ENCODE peak calls at places on chromosome 2, in seven cellular contexts. One of them, this sample, is unnamed. For H3K27me3, the result is how much of the 10 kb centered on the place peaks cover.

GRCh38 chr2:5693288-5694015 is 1.3 kb downstream of the SOX11 start:
- DNase-seq in HCT116: no peak
- DNase-seq in psoas muscle: no peak
- DNase-seq in fibroblast of lung: peak
- DNase-seq in heart left ventricle: no peak
- DNase-seq in uterus: no peak
- DNase-seq in H9: peak
- DNase-seq in this sample: no peak

GRCh38 chr2:220442012-220442411 is 814.6 kb downstream of the SLC4A3 start:
- DNase-seq in H9: no peak
- DNase-seq in heart left ventricle: no peak
- DNase-seq in HCT116: no peak
- DNase-seq in uterus: no peak
- DNase-seq in fibroblast of lung: no peak
- DNase-seq in psoas muscle: no peak
- DNase-seq in this sample: no peak

GRCh38 chr2:149598014-149598395 is 10.4 kb upstream of the MMADHC start:
- DNase-seq in heart left ventricle: no peak
- DNase-seq in H9: no peak
- DNase-seq in HCT116: no peak
- DNase-seq in psoas muscle: no peak
- DNase-seq in uterus: no peak
- DNase-seq in fibroblast of lung: no peak
- DNase-seq in this sample: no peak

GRCh38 chr2:71608441-71608840 is 155.1 kb downstream of the DYSF start:
- DNase-seq in uterus: peak
- DNase-seq in H9: peak
- DNase-seq in fibroblast of lung: no peak
- DNase-seq in heart left ventricle: peak
- DNase-seq in HCT116: no peak
- DNase-seq in psoas muscle: peak
- DNase-seq in this sample: no peak

GRCh38 chr2:47559079-47559684 is 156.2 kb downstream of the MSH2 start:
- DNase-seq in fibroblast of lung: no peak
- DNase-seq in psoas muscle: no peak
- DNase-seq in H9: no peak
- DNase-seq in uterus: no peak
- DNase-seq in HCT116: no peak
- DNase-seq in heart left ventricle: no peak
- DNase-seq in this sample: no peak

GRCh38 chr2:37501121-37501520 is 156.7 kb downstream of the QPCT start:
- DNase-seq in HCT116: no peak
- DNase-seq in heart left ventricle: no peak
- DNase-seq in psoas muscle: no peak
- DNase-seq in uterus: no peak
- DNase-seq in fibroblast of lung: no peak
- DNase-seq in H9: no peak
- DNase-seq in this sample: no peak

GRCh38 chr2:150729495-150729955 is 242.1 kb upstream of the RND3 start:
- DNase-seq in psoas muscle: no peak
- DNase-seq in heart left ventricle: no peak
- DNase-seq in H9: no peak
- DNase-seq in fibroblast of lung: no peak
- DNase-seq in HCT116: no peak
- DNase-seq in uterus: no peak
- DNase-seq in this sample: no peak

GRCh38 chr2:12534646-12535263 is 182.0 kb upstream of the TRIB2 start:
- DNase-seq in fibroblast of lung: peak
- DNase-seq in H9: no peak
- DNase-seq in heart left ventricle: peak
- DNase-seq in uterus: peak
- DNase-seq in psoas muscle: no peak
- DNase-seq in HCT116: peak
- DNase-seq in this sample: no peak

GRCh38 chr2:26737221-26737620 is 26.9 kb upstream of the SLC35F6 start:
- DNase-seq in H9: no peak
- DNase-seq in heart left ventricle: no peak
- DNase-seq in HCT116: no peak
- DNase-seq in uterus: no peak
- DNase-seq in fibroblast of lung: no peak
- DNase-seq in psoas muscle: no peak
- DNase-seq in this sample: no peak

GRCh38 chr2:54473876-54474275 is 17.7 kb downstream of the SPTBN1 start:
- DNase-seq in HCT116: no peak
- DNase-seq in heart left ventricle: no peak
- DNase-seq in H9: no peak
- DNase-seq in psoas muscle: no peak
- DNase-seq in uterus: no peak
- DNase-seq in fibroblast of lung: no peak
- DNase-seq in this sample: no peak

GRCh38 chr2:53331667-53332066 is 435.9 kb upstream of the CHAC2 start:
- DNase-seq in HCT116: no peak
- DNase-seq in uterus: no peak
- DNase-seq in heart left ventricle: no peak
- DNase-seq in H9: no peak
- DNase-seq in psoas muscle: no peak
- DNase-seq in fibroblast of lung: no peak
- DNase-seq in this sample: no peak

GRCh38 chr2:223668302-223668998 is 66.3 kb upstream of the SCG2 start:
- DNase-seq in HCT116: no peak
- DNase-seq in fibroblast of lung: no peak
- DNase-seq in uterus: no peak
- DNase-seq in H9: no peak
- DNase-seq in heart left ventricle: no peak
- DNase-seq in psoas muscle: no peak
- DNase-seq in this sample: no peak

GRCh38 chr2:238883315-238884004 is 35.6 kb downstream of the TWIST2 start:
- DNase-seq in H9: no peak
- DNase-seq in HCT116: no peak
- DNase-seq in fibroblast of lung: no peak
- DNase-seq in heart left ventricle: no peak
- DNase-seq in uterus: no peak
- DNase-seq in psoas muscle: no peak
- DNase-seq in this sample: no peak

GRCh38 chr2:14756122-14756541 is 123.6 kb downstream of the LRATD1 start:
- DNase-seq in heart left ventricle: no peak
- DNase-seq in H9: no peak
- DNase-seq in uterus: no peak
- DNase-seq in HCT116: no peak
- DNase-seq in fibroblast of lung: peak
- DNase-seq in psoas muscle: no peak
- DNase-seq in this sample: no peak

GRCh38 chr2:21270658-21271057 is 146.9 kb downstream of the TDRD15 start:
- DNase-seq in H9: no peak
- DNase-seq in uterus: peak
- DNase-seq in heart left ventricle: peak
- DNase-seq in HCT116: no peak
- DNase-seq in fibroblast of lung: no peak
- DNase-seq in psoas muscle: peak
- DNase-seq in this sample: no peak

GRCh38 chr2:46193356-46193755 is 103.9 kb upstream of the EPAS1 start:
- DNase-seq in heart left ventricle: no peak
- DNase-seq in psoas muscle: no peak
- DNase-seq in HCT116: no peak
- DNase-seq in fibroblast of lung: no peak
- DNase-seq in uterus: no peak
- DNase-seq in H9: no peak
- DNase-seq in this sample: no peak

GRCh38 chr2:143177081-143177786 is 48.0 kb downstream of the ARHGAP15 start:
- DNase-seq in uterus: no peak
- DNase-seq in H9: no peak
- DNase-seq in psoas muscle: no peak
- DNase-seq in fibroblast of lung: peak
- DNase-seq in HCT116: no peak
- DNase-seq in heart left ventricle: no peak
- DNase-seq in this sample: no peak

GRCh38 chr2:55097083-55097461 is 46.8 kb upstream of the RTN4 start:
- DNase-seq in H9: no peak
- DNase-seq in fibroblast of lung: no peak
- DNase-seq in psoas muscle: no peak
- DNase-seq in heart left ventricle: no peak
- DNase-seq in uterus: no peak
- DNase-seq in HCT116: no peak
- DNase-seq in this sample: no peak

GRCh38 chr2:37561615-37562569 is 109.5 kb downstream of the CDC42EP3 start:
- DNase-seq in heart left ventricle: no peak
- DNase-seq in H9: peak
- DNase-seq in fibroblast of lung: peak
- DNase-seq in uterus: no peak
- DNase-seq in HCT116: peak
- DNase-seq in psoas muscle: no peak
- DNase-seq in this sample: no peak

GRCh38 chr2:143466391-143466790 is 337.2 kb downstream of the ARHGAP15 start:
- DNase-seq in HCT116: no peak
- DNase-seq in psoas muscle: no peak
- DNase-seq in fibroblast of lung: no peak
- DNase-seq in H9: no peak
- DNase-seq in uterus: no peak
- DNase-seq in heart left ventricle: no peak
- DNase-seq in this sample: no peak

GRCh38 chr2:43041661-43042360 is 184.6 kb downstream of the ZFP36L2 start:
- DNase-seq in psoas muscle: no peak
- DNase-seq in HCT116: no peak
- DNase-seq in H9: peak
- DNase-seq in heart left ventricle: no peak
- DNase-seq in fibroblast of lung: peak
- DNase-seq in uterus: peak
- DNase-seq in this sample: no peak

GRCh38 chr2:24075259-24075658 is 867 bp downstream of the SF3B6 start:
- DNase-seq in fibroblast of lung: no peak
- DNase-seq in HCT116: no peak
- DNase-seq in uterus: no peak
- DNase-seq in H9: no peak
- DNase-seq in heart left ventricle: no peak
- DNase-seq in psoas muscle: no peak
- DNase-seq in this sample: no peak

GRCh38 chr2:63999049-63999448 is 20.2 kb downstream of the VPS54 start:
- DNase-seq in heart left ventricle: no peak
- DNase-seq in uterus: no peak
- DNase-seq in HCT116: no peak
- DNase-seq in fibroblast of lung: no peak
- DNase-seq in psoas muscle: no peak
- DNase-seq in H9: no peak
- DNase-seq in this sample: no peak

GRCh38 chr2:220192994-220193753 is 565.7 kb downstream of the SLC4A3 start:
- DNase-seq in psoas muscle: no peak
- DNase-seq in HCT116: no peak
- DNase-seq in H9: no peak
- DNase-seq in uterus: no peak
- DNase-seq in heart left ventricle: no peak
- DNase-seq in fibroblast of lung: no peak
- DNase-seq in this sample: no peak

GRCh38 chr2:113122364-113122763 is 5.0 kb upstream of the IL1RN start:
- DNase-seq in H9: no peak
- DNase-seq in uterus: no peak
- DNase-seq in fibroblast of lung: no peak
- DNase-seq in HCT116: no peak
- DNase-seq in psoas muscle: no peak
- DNase-seq in heart left ventricle: no peak
- DNase-seq in this sample: no peak
- H3K27me3 ChIP-seq in H9: under half
- H3K27me3 ChIP-seq in uterus: under half
- H3K27me3 ChIP-seq in fibroblast of lung: under half
- H3K27me3 ChIP-seq in HCT116: under half
- H3K27me3 ChIP-seq in psoas muscle: under half
- H3K27me3 ChIP-seq in heart left ventricle: under half
- H3K27me3 ChIP-seq in this sample: under half

GRCh38 chr2:181106229-181106628 is 125.8 kb downstream of the UBE2E3 start:
- DNase-seq in uterus: no peak
- DNase-seq in fibroblast of lung: peak
- DNase-seq in H9: no peak
- DNase-seq in HCT116: no peak
- DNase-seq in psoas muscle: no peak
- DNase-seq in heart left ventricle: no peak
- DNase-seq in this sample: no peak

GRCh38 chr2:181103659-181104058 is 123.3 kb downstream of the UBE2E3 start:
- DNase-seq in psoas muscle: no peak
- DNase-seq in fibroblast of lung: no peak
- DNase-seq in H9: no peak
- DNase-seq in heart left ventricle: no peak
- DNase-seq in HCT116: no peak
- DNase-seq in uterus: no peak
- DNase-seq in this sample: no peak

GRCh38 chr2:181106789-181107418 is 126.5 kb downstream of the UBE2E3 start:
- DNase-seq in heart left ventricle: no peak
- DNase-seq in fibroblast of lung: peak
- DNase-seq in psoas muscle: no peak
- DNase-seq in H9: no peak
- DNase-seq in uterus: no peak
- DNase-seq in HCT116: peak
- DNase-seq in this sample: no peak

GRCh38 chr2:181105562-181105961 is 125.2 kb downstream of the UBE2E3 start:
- DNase-seq in psoas muscle: no peak
- DNase-seq in heart left ventricle: no peak
- DNase-seq in HCT116: no peak
- DNase-seq in H9: no peak
- DNase-seq in uterus: no peak
- DNase-seq in fibroblast of lung: no peak
- DNase-seq in this sample: no peak

DNA sequence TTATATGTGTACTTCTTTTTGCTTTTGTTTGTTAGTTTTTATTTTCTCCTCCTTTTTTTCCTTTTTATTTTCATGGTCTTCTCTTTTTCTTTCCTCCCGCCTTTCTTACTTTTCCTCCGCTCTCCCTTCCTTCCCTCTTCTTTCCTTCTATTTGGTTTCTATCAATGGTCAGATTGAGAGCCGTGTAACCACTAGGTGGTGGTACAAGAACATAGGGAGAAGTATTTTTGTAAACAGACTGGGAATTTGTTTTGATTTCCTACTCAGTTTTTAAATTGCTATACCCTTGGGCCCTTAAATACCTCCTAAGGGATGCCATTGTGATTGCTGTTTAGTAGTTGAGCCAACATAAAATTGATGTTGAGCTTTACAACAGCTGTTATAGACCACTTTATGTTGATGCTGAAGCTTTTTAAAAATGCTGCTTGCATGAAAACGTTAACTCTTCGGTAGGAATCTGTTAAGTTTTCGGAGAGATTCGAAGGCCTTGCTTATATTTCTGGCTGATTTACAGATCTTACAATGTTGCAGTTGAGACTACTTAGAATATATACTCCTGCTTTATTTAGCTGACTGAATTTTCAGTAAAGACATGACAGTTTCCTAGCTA is 124.2 kb downstream of the UBE2E3 start:
- DNase-seq in heart left ventricle: no peak
- DNase-seq in H9: no peak
- DNase-seq in fibroblast of lung: peak
- DNase-seq in uterus: no peak
- DNase-seq in psoas muscle: no peak
- DNase-seq in HCT116: peak
- DNase-seq in this sample: no peak
- TF ChIP-seq CTCF in heart left ventricle: peak
- TF ChIP-seq CTCF in H9: peak
- TF ChIP-seq CTCF in fibroblast of lung: peak
- TF ChIP-seq CTCF in uterus: no peak
- TF ChIP-seq CTCF in psoas muscle: peak
- TF ChIP-seq CTCF in HCT116: peak
- TF ChIP-seq CTCF in this sample: peak

GRCh38 chr2:170512271-170512670 is 202.9 kb upstream of the SP5 start:
- DNase-seq in fibroblast of lung: no peak
- DNase-seq in HCT116: no peak
- DNase-seq in H9: no peak
- DNase-seq in heart left ventricle: no peak
- DNase-seq in uterus: no peak
- DNase-seq in psoas muscle: no peak
- DNase-seq in this sample: no peak
- H3K27me3 ChIP-seq in fibroblast of lung: under half
- H3K27me3 ChIP-seq in HCT116: under half
- H3K27me3 ChIP-seq in H9: under half
- H3K27me3 ChIP-seq in heart left ventricle: under half
- H3K27me3 ChIP-seq in uterus: under half
- H3K27me3 ChIP-seq in psoas muscle: under half
- H3K27me3 ChIP-seq in this sample: under half

GRCh38 chr2:132911726-132912724 is 242.0 kb upstream of the LYPD1 start:
- DNase-seq in heart left ventricle: no peak
- DNase-seq in uterus: peak
- DNase-seq in HCT116: no peak
- DNase-seq in psoas muscle: no peak
- DNase-seq in fibroblast of lung: peak
- DNase-seq in H9: peak
- DNase-seq in this sample: no peak
- TF ChIP-seq CTCF in heart left ventricle: no peak
- TF ChIP-seq CTCF in uterus: no peak
- TF ChIP-seq CTCF in HCT116: no peak
- TF ChIP-seq CTCF in psoas muscle: no peak
- TF ChIP-seq CTCF in fibroblast of lung: no peak
- TF ChIP-seq CTCF in H9: peak
- TF ChIP-seq CTCF in this sample: no peak

This sample was measured in esophagus squamous epithelium.